ENCODE peak calls at places on chromosomes 11 and 22, in six cellular contexts. F is progenitor cell of endocrine pancreas, G is PC-3, I is GM12865, E is kidney epithelial cell, P is neural crest cell. N is an unnamed sample.

GRCh38 chr11:74043450-74043849 is 34.6 kb upstream of the UCP3 start:
- DNase-seq in P (no peak), G (no peak), E (no peak), F (no peak), I (no peak), N (no peak)

GRCh38 chr22:42820075-42820763 is 36.9 kb downstream of the ARFGAP3 start:
- DNase-seq in P (no peak), F (no peak), G (peak; percentile 82), I (peak; percentile 51), E (no peak), N (no peak)

GRCh38 chr11:3747704-3748103 is 49.6 kb downstream of the NUP98 start:
- DNase-seq in I (no peak), E (peak; percentile 21), P (no peak), G (peak; percentile 53), F (no peak), N (no peak)

GRCh38 chr11:121249039-121249663 is 43.4 kb upstream of the SC5D start:
- DNase-seq in P (no peak), F (no peak), I (peak; percentile 37), E (peak; percentile 14), G (peak; percentile 72), N (no peak)

GRCh38 chr11:35990170-35990569 is 46.3 kb downstream of the LDLRAD3 start:
- DNase-seq in F (no peak), I (no peak), P (no peak), G (no peak), E (no peak), N (no peak)

GRCh38 chr11:12189543-12190235 is 79.3 kb downstream of the MICAL2 start:
- DNase-seq in I (peak; percentile 17), G (no peak), F (no peak), P (no peak), E (no peak), N (no peak)

GRCh38 chr11:71420455-71421241 is 27.5 kb downstream of the DHCR7 start:
- DNase-seq in I (peak; percentile 62), P (peak; percentile 57), F (peak; percentile 51), E (peak; percentile 5), G (peak; percentile 61), N (peak; percentile 57)

GRCh38 chr11:101792814-101793213 is 122.0 kb upstream of the CEP126 start:
- DNase-seq in I (no peak), G (no peak), E (no peak), P (no peak), F (no peak), N (no peak)

GRCh38 chr22:35411112-35411511 is 11.2 kb downstream of the MCM5 start:
- DNase-seq in G (no peak), P (no peak), E (no peak), I (peak; percentile 82), F (no peak), N (no peak)

GRCh38 chr22:24137595-24137994 is 43.7 kb upstream of the SUSD2 start:
- DNase-seq in F (no peak), I (no peak), G (no peak), E (no peak), P (no peak), N (no peak)

GRCh38 chr22:21445437-21446127 is 21.6 kb upstream of the TMEM191C start:
- DNase-seq in F (no peak), G (no peak), P (no peak), E (no peak), I (no peak), N (no peak)

GRCh38 chr22:31044262-31044861 is 36.8 kb upstream of the SMTN start:
- DNase-seq in P (no peak), G (no peak), E (no peak), F (no peak), I (no peak), N (no peak)

GRCh38 chr11:125952973-125953372 is 7.1 kb downstream of the VSIG10L2 start:
- DNase-seq in I (no peak), F (no peak), G (peak; percentile 37), P (no peak), E (no peak), N (no peak)

GRCh38 chr11:75162954-75163353 is 12.0 kb downstream of the SLCO2B1 start:
- DNase-seq in F (no peak), G (no peak), I (no peak), P (no peak), E (no peak), N (no peak)

DNA sequence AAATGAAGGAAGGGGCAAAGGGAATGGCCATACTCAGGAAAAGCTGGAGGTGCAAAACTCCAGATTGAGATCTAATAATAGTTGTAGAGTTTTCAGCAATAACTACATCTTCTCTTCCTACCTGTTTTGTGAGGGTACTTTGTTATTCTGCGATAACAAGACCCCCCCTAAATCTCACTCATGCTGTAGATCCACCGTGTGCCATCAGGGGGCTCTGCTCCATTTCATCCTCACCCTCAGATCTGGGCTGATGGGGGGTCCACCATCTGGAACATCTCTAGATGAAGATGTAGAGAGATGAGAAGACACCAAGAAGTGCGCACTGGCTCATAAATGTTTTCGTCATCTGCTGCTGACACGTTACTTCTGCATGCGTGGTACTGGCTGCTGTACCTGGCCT is 135.9 kb upstream of the KIRREL3 start:
- DNase-seq in P (no peak), G (no peak), F (no peak), E (no peak), I (no peak), N (no peak)
- TF ChIP-seq CTCF in P (no peak), G (peak; percentile 19), F (no peak), E (no peak), I (peak; percentile 5), N (no peak)

GRCh38 chr11:108732395-108732794 is 67.5 kb downstream of the DDX10 start:
- DNase-seq in G (no peak), F (no peak), I (no peak), P (no peak), E (no peak), N (no peak)

GRCh38 chr11:108733479-108734116 is 68.7 kb downstream of the DDX10 start:
- DNase-seq in G (peak; percentile 45), P (no peak), F (no peak), I (peak; percentile 91), E (no peak), N (no peak)

DNA sequence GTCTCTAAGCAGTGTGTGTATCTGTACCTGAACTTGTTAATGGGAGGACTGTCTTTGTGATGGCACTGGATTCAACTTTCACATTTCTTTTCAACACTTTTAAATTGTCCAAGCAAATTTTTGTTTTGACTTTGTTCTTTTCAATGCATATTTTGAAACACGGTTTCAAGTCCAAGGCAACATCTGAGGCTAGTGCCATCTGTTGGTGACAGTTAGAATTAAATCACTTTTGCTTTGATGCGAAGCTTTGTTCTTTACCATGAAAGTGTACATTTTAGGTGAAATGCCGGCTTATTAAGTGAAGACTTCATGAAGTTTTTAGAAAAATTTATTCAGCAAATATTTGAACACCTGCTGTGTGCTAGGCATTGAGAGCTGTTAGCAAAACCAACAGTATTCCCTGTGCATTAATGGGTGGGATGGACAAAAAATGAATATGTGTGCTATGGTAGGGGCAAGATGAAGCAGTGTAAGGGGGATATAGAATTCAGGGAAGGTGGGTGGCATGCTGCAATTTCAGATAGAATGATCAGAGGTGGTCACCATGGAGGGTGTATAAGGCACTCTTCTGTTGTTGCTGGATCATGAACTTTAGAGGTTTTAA is 70.2 kb downstream of the DDX10 start:
- DNase-seq in G (peak; percentile 66), F (no peak), E (no peak), P (no peak), I (peak; percentile 60), N (no peak)
- TF ChIP-seq CTCF in G (peak; percentile 92), F (peak; percentile 71), E (peak; percentile 35), P (peak; percentile 69), I (peak; percentile 50), N (peak; percentile 40)

GRCh38 chr11:45486461-45486860 is 179.0 kb downstream of the CHST1 start:
- DNase-seq in G (no peak), I (no peak), P (no peak), E (no peak), F (no peak), N (no peak)

GRCh38 chr11:45484326-45484725 is 181.1 kb downstream of the CHST1 start:
- DNase-seq in E (no peak), I (no peak), F (no peak), P (no peak), G (no peak), N (no peak)

GRCh38 chr11:45482331-45482730 is 183.1 kb downstream of the CHST1 start:
- DNase-seq in G (no peak), F (no peak), P (no peak), E (no peak), I (no peak), N (no peak)

GRCh38 chr11:45483361-45483760 is 182.1 kb downstream of the CHST1 start:
- DNase-seq in G (no peak), F (no peak), P (no peak), E (no peak), I (no peak), N (no peak)

GRCh38 chr11:45485070-45485716 is 180.2 kb downstream of the CHST1 start:
- DNase-seq in I (no peak), P (no peak), F (no peak), G (no peak), E (no peak), N (no peak)
- TF ChIP-seq CTCF in I (no peak), P (no peak), F (peak; percentile 31), G (no peak), E (no peak), N (no peak)

DNA sequence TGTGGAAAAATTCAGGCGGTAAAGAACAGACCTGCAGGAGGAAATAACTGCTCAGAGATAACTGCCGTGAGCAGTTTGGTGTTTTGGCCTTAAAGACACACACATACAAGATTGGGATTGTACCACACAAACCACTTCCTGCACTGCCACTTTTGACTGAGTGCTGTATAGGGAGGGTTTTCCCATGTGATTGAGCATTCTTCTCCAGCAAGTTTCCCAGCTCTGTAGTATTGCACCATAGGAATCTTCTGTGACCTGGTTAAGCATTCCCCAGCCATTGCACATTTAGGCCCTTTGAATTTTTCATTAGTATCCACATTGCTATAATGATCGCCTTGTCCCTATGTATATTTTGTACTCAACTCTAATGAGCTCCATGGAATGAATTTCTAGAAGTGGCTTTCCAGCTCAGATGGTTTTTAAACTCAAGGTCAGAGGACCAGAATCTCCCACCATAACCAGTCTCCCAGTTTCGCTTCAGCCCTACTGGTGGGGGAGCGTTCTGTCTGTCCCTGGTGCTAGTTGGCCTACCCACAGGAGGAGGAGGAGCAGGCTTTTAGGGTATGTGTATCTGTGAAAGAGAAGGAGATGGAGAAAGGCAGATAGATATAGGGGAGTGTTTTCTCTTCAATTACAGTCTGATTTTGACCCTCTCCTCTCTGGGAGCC is 9.3 kb downstream of the CD82 start:
- DNase-seq in E (peak; percentile 91), F (no peak), P (no peak), G (peak; percentile 57), I (peak; percentile 72), N (no peak)
- TF ChIP-seq CTCF in E (no peak), F (no peak), P (no peak), G (no peak), I (no peak), N (no peak)

GRCh38 chr22:32794449-32795213 is 6.9 kb upstream of the TIMP3 start:
- DNase-seq in G (no peak), P (no peak), E (no peak), F (no peak), I (no peak), N (no peak)

GRCh38 chr22:32791056-32791455 is 10.4 kb upstream of the TIMP3 start:
- DNase-seq in G (no peak), E (no peak), P (no peak), I (no peak), F (no peak), N (no peak)

GRCh38 chr22:32795214-32795596 is 6.3 kb upstream of the TIMP3 start:
- DNase-seq in I (no peak), F (no peak), P (no peak), E (no peak), G (no peak), N (no peak)

GRCh38 chr22:32796865-32797573 is 4.5 kb upstream of the TIMP3 start:
- DNase-seq in E (no peak), F (peak; percentile 46), G (peak; percentile 22), I (peak; percentile 55), P (peak; percentile 70), N (peak; percentile 77)

GRCh38 chr22:32793604-32794003 is 7.9 kb upstream of the TIMP3 start:
- DNase-seq in E (no peak), I (no peak), P (no peak), F (no peak), G (no peak), N (no peak)
- TF ChIP-seq CTCF in E (no peak), I (no peak), P (no peak), F (no peak), G (no peak), N (no peak)

N was measured in nephron progenitor cell.